ENCODE peak calls at places on chromosomes 7 and 10, in four cellular contexts. One of them, this sample, is unnamed.

GRCh38 chr10:97365761-97366351 is 31.3 kb upstream of the FRAT2 start:
- DNase-seq in GM12878: no peak
- DNase-seq in H1: no peak
- DNase-seq in K562: no peak
- DNase-seq in this sample: no peak

GRCh38 chr10:12351889-12352288 is 2.5 kb downstream of the CAMK1D start:
- DNase-seq in GM12878: no peak
- DNase-seq in H1: no peak
- DNase-seq in K562: no peak
- DNase-seq in this sample: no peak

GRCh38 chr10:70783056-70783684 is 2.0 kb downstream of the TBATA start:
- DNase-seq in GM12878: no peak
- DNase-seq in H1: no peak
- DNase-seq in K562: no peak
- DNase-seq in this sample: no peak

GRCh38 chr10:102146971-102147428 is 5.2 kb upstream of the NOLC1 start:
- DNase-seq in GM12878: no peak
- DNase-seq in H1: no peak
- DNase-seq in K562: no peak
- DNase-seq in this sample: no peak

GRCh38 chr10:64863836-64864235 is 1342.6 kb downstream of the REEP3 start:
- DNase-seq in GM12878: no peak
- DNase-seq in H1: no peak
- DNase-seq in K562: no peak
- DNase-seq in this sample: no peak

GRCh38 chr10:128712661-128713060 is 586.4 kb upstream of the MKI67 start:
- DNase-seq in GM12878: no peak
- DNase-seq in H1: no peak
- DNase-seq in K562: no peak
- DNase-seq in this sample: no peak

GRCh38 chr7:75649462-75649861 is 89.3 kb downstream of the HIP1 start:
- DNase-seq in GM12878: no peak
- DNase-seq in H1: no peak
- DNase-seq in K562: no peak
- DNase-seq in this sample: no peak

GRCh38 chr7:150942591-150943452 is 35.3 kb downstream of the KCNH2 start:
- DNase-seq in GM12878: no peak
- DNase-seq in H1: no peak
- DNase-seq in K562: no peak
- DNase-seq in this sample: no peak

GRCh38 chr10:119419931-119420330 is 122.6 kb downstream of the RGS10 start:
- DNase-seq in GM12878: no peak
- DNase-seq in H1: no peak
- DNase-seq in K562: no peak
- DNase-seq in this sample: no peak

GRCh38 chr7:30421647-30422196 is 56.9 kb downstream of the NOD1 start:
- DNase-seq in GM12878: no peak
- DNase-seq in H1: no peak
- DNase-seq in K562: no peak
- DNase-seq in this sample: no peak

GRCh38 chr10:43584051-43584450 is 9.6 kb upstream of the ZNF239 start:
- DNase-seq in GM12878: no peak
- DNase-seq in H1: no peak
- DNase-seq in K562: no peak
- DNase-seq in this sample: no peak

GRCh38 chr7:163971-164881 is 28.1 kb upstream of the FAM20C start:
- DNase-seq in GM12878: no peak
- DNase-seq in H1: no peak
- DNase-seq in K562: no peak
- DNase-seq in this sample: no peak

GRCh38 chr10:118459642-118460193 is 117.6 kb upstream of the FAM204A start:
- DNase-seq in GM12878: no peak
- DNase-seq in H1: peak; percentile 25
- DNase-seq in K562: peak; percentile 60
- DNase-seq in this sample: peak; percentile 43

GRCh38 chr7:57201895-57202210 is 69.6 kb upstream of the ZNF479 start:
- DNase-seq in GM12878: no peak
- DNase-seq in H1: no peak
- DNase-seq in K562: no peak
- DNase-seq in this sample: no peak

GRCh38 chr7:110130669-110131068 is 960.3 kb upstream of the LRRN3 start:
- DNase-seq in GM12878: no peak
- DNase-seq in H1: no peak
- DNase-seq in K562: no peak
- DNase-seq in this sample: no peak

DNA sequence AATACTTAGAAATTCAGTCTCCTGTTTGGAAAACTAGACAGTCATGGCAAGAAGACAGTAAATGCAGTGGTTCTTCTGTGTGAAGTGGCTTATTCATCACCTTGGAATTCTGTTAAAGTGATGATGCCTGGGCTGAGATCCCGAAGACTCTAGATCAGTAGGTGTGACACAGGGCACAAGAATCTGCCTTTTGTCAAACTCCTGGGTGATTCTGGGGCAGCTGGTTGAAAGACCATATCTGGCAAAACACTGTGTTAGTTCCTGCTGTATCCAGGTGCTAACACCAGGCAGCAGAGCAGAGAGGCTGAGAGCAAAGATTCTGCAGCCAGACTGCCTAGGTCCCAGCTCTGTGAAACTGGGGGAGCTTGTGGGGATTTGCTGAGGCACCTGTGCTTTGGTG is 26.5 kb downstream of the MRC1 start:
- DNase-seq in GM12878: no peak
- DNase-seq in H1: peak; percentile 36
- DNase-seq in K562: no peak
- DNase-seq in this sample: no peak
- TF ChIP-seq ATF2 in GM12878: no peak
- TF ChIP-seq ATF2 in H1: no peak
- TF ChIP-seq ATF2 in K562: no peak
- TF ChIP-seq ATF2 in this sample: no peak

GRCh38 chr10:48745662-48746245 is 61.1 kb downstream of the WDFY4 start:
- DNase-seq in GM12878: no peak
- DNase-seq in H1: peak; percentile 13
- DNase-seq in K562: peak; percentile 27
- DNase-seq in this sample: no peak
- H4K20me1 ChIP-seq in GM12878: no peaks in the 10 kb centered on the region
- H4K20me1 ChIP-seq in H1: no peaks in the 10 kb centered on the region
- H4K20me1 ChIP-seq in K562: no peaks in the 10 kb centered on the region
- H4K20me1 ChIP-seq in this sample: no peaks in the 10 kb centered on the region

DNA sequence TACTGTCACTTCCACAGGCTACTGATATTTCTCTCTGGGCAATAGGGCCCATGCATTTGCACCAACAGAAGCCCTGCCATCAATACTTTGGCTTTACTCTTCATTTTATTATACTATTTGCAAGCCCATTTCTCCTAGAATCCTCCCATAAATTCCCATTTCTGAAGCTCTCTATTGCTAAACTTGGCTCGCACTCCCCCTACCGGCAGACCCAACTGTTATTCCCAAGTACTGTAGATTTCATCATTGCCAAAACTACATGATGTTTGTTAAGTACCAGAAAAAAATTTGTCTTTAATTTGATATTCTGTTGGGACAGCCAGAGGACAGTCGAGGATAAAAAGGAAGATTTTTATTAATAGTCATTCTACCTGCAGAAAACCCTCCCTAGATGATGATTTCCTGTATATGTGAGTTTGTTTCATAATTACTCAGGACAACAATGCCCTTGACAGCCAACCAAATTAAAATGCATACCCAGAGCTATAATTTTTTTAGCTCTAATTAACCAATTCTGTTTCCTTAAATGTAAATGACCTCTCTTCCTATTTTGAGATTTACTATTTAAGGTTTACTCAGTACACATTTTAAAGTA is 298.6 kb downstream of the REEP3 start:
- DNase-seq in GM12878: no peak
- DNase-seq in H1: peak; percentile 17
- DNase-seq in K562: peak; percentile 38
- DNase-seq in this sample: peak; percentile 33
- TF ChIP-seq ATF2 in GM12878: no peak
- TF ChIP-seq ATF2 in H1: no peak
- TF ChIP-seq ATF2 in K562: no peak
- TF ChIP-seq ATF2 in this sample: no peak

DNA sequence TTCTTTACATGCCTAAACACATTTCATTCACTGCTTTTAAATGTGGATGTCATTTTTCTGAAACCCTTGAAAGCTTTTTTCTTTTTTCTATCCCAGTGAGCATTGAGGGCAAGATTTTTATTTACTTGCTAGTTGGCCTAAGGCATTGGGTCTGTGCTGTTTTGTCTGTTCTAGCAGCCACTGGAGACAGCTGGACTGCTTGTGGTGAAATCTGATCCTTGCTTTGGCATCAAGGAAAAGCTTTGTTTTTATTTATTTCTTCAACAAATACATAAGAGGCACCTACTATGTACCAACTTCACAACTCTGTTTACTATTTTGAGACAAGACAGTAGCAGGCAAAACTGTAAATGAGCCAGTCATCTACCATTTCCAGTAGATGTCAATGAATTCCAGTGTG is 28.4 kb upstream of the PDLIM1 start:
- DNase-seq in GM12878: no peak
- DNase-seq in H1: no peak
- DNase-seq in K562: no peak
- DNase-seq in this sample: no peak
- H4K20me1 ChIP-seq in GM12878: no peaks in the 10 kb centered on the region
- H4K20me1 ChIP-seq in H1: no peaks in the 10 kb centered on the region
- H4K20me1 ChIP-seq in K562: no peaks in the 10 kb centered on the region
- H4K20me1 ChIP-seq in this sample: no peaks in the 10 kb centered on the region

DNA sequence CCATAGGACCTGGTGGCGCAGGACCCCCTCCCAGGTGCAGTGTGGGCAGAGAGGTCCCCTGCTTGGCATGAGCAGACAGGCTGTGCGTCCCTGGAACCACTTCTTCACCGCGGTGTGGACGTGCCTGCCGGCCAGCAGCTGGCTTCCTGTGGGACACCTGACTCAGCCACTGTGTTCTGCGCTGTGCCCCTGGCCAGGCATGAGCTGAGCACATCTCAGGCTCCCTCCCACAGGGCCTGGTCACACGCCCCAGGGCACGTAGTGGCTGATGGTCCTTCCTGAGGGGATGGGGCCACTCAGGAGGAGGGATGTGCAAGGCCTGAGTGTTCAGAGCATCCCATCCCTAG is 3.5 kb upstream of the DEPP1 start:
- DNase-seq in GM12878: no peak
- DNase-seq in H1: no peak
- DNase-seq in K562: no peak
- DNase-seq in this sample: no peak
- TF ChIP-seq ATF2 in GM12878: no peak
- TF ChIP-seq ATF2 in H1: no peak
- TF ChIP-seq ATF2 in K562: no peak
- TF ChIP-seq ATF2 in this sample: no peak

GRCh38 chr10:35079763-35080162 is 10.4 kb downstream of the CUL2 start:
- DNase-seq in GM12878: no peak
- DNase-seq in H1: no peak
- DNase-seq in K562: no peak
- DNase-seq in this sample: no peak
- H4K20me1 ChIP-seq in GM12878: no peaks in the 10 kb centered on the region
- H4K20me1 ChIP-seq in H1: no peaks in the 10 kb centered on the region
- H4K20me1 ChIP-seq in K562: peaks cover 4% of the 10 kb centered on the region
- H4K20me1 ChIP-seq in this sample: peaks cover 3% of the 10 kb centered on the region

GRCh38 chr7:20173828-20174227 is 43.4 kb downstream of the MACC1 start:
- DNase-seq in GM12878: no peak
- DNase-seq in H1: no peak
- DNase-seq in K562: no peak
- DNase-seq in this sample: no peak

GRCh38 chr7:20170626-20171025 is 46.6 kb downstream of the MACC1 start:
- DNase-seq in GM12878: no peak
- DNase-seq in H1: no peak
- DNase-seq in K562: no peak
- DNase-seq in this sample: no peak

GRCh38 chr7:20176552-20177242 is 40.5 kb downstream of the MACC1 start:
- DNase-seq in GM12878: no peak
- DNase-seq in H1: no peak
- DNase-seq in K562: no peak
- DNase-seq in this sample: no peak

GRCh38 chr7:20172736-20173334 is 44.3 kb downstream of the MACC1 start:
- DNase-seq in GM12878: no peak
- DNase-seq in H1: peak; percentile 60
- DNase-seq in K562: peak; percentile 20
- DNase-seq in this sample: peak; percentile 33
- TF ChIP-seq ATF2 in GM12878: no peak
- TF ChIP-seq ATF2 in H1: no peak
- TF ChIP-seq ATF2 in K562: no peak
- TF ChIP-seq ATF2 in this sample: no peak

GRCh38 chr7:32879460-32879859 is 12.1 kb downstream of the KBTBD2 start:
- DNase-seq in GM12878: no peak
- DNase-seq in H1: no peak
- DNase-seq in K562: peak; percentile 23
- DNase-seq in this sample: no peak
- H4K20me1 ChIP-seq in GM12878: no peaks in the 10 kb centered on the region
- H4K20me1 ChIP-seq in H1: peaks cover 7% of the 10 kb centered on the region
- H4K20me1 ChIP-seq in K562: peaks cover 10% of the 10 kb centered on the region
- H4K20me1 ChIP-seq in this sample: peaks cover 27% of the 10 kb centered on the region

DNA sequence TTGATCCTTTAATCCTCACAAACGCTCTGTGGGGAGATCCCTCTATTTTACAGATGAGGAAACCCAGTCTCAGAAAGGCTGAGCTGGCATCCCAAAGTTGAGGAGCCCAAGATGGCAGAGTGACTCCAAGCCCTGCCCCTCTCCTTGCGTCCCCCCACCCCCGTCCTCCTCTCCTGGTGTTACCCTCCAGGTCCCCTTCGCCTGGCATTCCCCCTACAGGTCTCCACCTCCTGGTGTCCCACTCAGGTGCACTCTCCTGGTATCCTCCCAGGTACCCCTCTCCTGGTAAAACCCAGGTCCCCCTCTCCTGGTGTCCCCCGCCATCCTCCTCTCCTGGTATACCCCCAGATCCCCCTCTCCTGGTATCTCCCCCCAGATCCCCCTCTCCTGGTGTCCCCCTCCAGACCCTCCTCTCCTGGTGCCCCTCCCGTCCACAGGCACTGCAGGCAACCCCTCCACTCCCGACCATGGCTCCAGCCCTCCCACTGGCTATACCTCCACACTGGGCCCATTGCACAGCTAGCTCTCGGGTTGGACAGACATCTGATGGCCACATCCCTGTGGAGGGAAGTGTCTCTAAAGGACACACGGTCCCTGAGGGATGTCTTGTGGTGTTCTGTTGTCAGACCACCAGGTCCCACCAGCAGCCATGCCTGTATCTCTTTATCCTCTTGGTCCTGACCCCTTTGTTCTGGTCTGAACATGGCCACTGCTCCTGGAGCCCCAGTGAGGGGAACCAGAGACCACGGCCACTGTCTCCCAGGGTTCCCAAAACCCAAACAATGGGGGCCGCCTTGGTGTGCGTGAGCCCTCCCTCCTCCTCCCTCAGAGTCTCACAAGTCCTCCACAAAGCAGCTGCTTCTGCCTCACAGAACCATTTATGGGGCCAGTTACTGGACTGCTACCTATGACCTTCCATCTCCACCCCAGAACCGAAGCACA is 37.2 kb downstream of the CALML3 start:
- DNase-seq in GM12878: no peak
- DNase-seq in H1: no peak
- DNase-seq in K562: no peak
- DNase-seq in this sample: no peak
- TF ChIP-seq ATF2 in GM12878: no peak
- TF ChIP-seq ATF2 in H1: no peak
- TF ChIP-seq ATF2 in K562: no peak
- TF ChIP-seq ATF2 in this sample: no peak

This sample was measured in HepG2.